ENCODE peak calls at places on chromosomes 6 and 20, in five cellular contexts. One of them, this sample, is unnamed.

GRCh38 chr20:31833130-31833930 is 12.1 kb downstream of the FOXS1 start:
- DNase-seq in trophoblast cell: peak; percentile 36
- DNase-seq in mesenchymal stem cell: peak; percentile 73
- DNase-seq in neuronal stem cell: peak; percentile 80
- DNase-seq in H1: peak; percentile 83
- DNase-seq in this sample: peak; percentile 94

GRCh38 chr20:48180637-48181036 is 395.4 kb upstream of the SULF2 start:
- DNase-seq in H1: no peak
- DNase-seq in mesenchymal stem cell: peak; percentile 8
- DNase-seq in trophoblast cell: no peak
- DNase-seq in neuronal stem cell: no peak
- DNase-seq in this sample: no peak

GRCh38 chr6:170176621-170177382 is 114.1 kb downstream of the DLL1 start:
- DNase-seq in mesenchymal stem cell: no peak
- DNase-seq in H1: no peak
- DNase-seq in trophoblast cell: no peak
- DNase-seq in neuronal stem cell: no peak
- DNase-seq in this sample: no peak

GRCh38 chr6:88220493-88220892 is 54.3 kb upstream of the CNR1 start:
- DNase-seq in mesenchymal stem cell: peak; percentile 2
- DNase-seq in neuronal stem cell: no peak
- DNase-seq in H1: no peak
- DNase-seq in trophoblast cell: no peak
- DNase-seq in this sample: no peak

GRCh38 chr20:32652739-32653526 is 20.8 kb downstream of the C20orf203 start:
- DNase-seq in mesenchymal stem cell: peak; percentile 75
- DNase-seq in trophoblast cell: peak; percentile 78
- DNase-seq in H1: peak; percentile 62
- DNase-seq in neuronal stem cell: peak; percentile 75
- DNase-seq in this sample: peak; percentile 87

GRCh38 chr6:69866351-69867074 is at the start of gene COL19A1:
- DNase-seq in H1: no peak
- DNase-seq in trophoblast cell: no peak
- DNase-seq in neuronal stem cell: peak; percentile 32
- DNase-seq in mesenchymal stem cell: peak; percentile 38
- DNase-seq in this sample: peak; percentile 56

GRCh38 chr20:24747015-24747712 is 201.9 kb upstream of the CST7 start:
- DNase-seq in trophoblast cell: no peak
- DNase-seq in neuronal stem cell: no peak
- DNase-seq in mesenchymal stem cell: no peak
- DNase-seq in H1: no peak
- DNase-seq in this sample: peak; percentile 24

GRCh38 chr6:35165630-35166071 is 24.5 kb upstream of the TCP11 start:
- DNase-seq in neuronal stem cell: no peak
- DNase-seq in trophoblast cell: peak; percentile 45
- DNase-seq in mesenchymal stem cell: no peak
- DNase-seq in H1: no peak
- DNase-seq in this sample: no peak

GRCh38 chr20:17320456-17320855 is 93.6 kb downstream of the PCSK2 start:
- DNase-seq in neuronal stem cell: no peak
- DNase-seq in mesenchymal stem cell: no peak
- DNase-seq in trophoblast cell: no peak
- DNase-seq in H1: no peak
- DNase-seq in this sample: no peak

GRCh38 chr6:43714311-43715055 is 26.9 kb upstream of the MRPS18A start:
- DNase-seq in H1: no peak
- DNase-seq in trophoblast cell: no peak
- DNase-seq in mesenchymal stem cell: no peak
- DNase-seq in neuronal stem cell: no peak
- DNase-seq in this sample: no peak

GRCh38 chr6:41638801-41639555 is 710 bp downstream of the MDFI start:
- DNase-seq in H1: no peak
- DNase-seq in mesenchymal stem cell: peak; percentile 87
- DNase-seq in neuronal stem cell: peak; percentile 46
- DNase-seq in trophoblast cell: no peak
- DNase-seq in this sample: peak; percentile 69

GRCh38 chr6:41334482-41335023 is 855 bp upstream of the NCR2 start:
- DNase-seq in H1: no peak
- DNase-seq in neuronal stem cell: no peak
- DNase-seq in trophoblast cell: no peak
- DNase-seq in mesenchymal stem cell: peak; percentile 16
- DNase-seq in this sample: no peak

GRCh38 chr6:6333498-6333897 is 13.0 kb upstream of the F13A1 start:
- DNase-seq in trophoblast cell: no peak
- DNase-seq in neuronal stem cell: no peak
- DNase-seq in H1: no peak
- DNase-seq in mesenchymal stem cell: peak; percentile 36
- DNase-seq in this sample: no peak

GRCh38 chr20:50817776-50818172 is 22.9 kb downstream of the BCAS4 start:
- DNase-seq in H1: no peak
- DNase-seq in mesenchymal stem cell: no peak
- DNase-seq in neuronal stem cell: no peak
- DNase-seq in trophoblast cell: no peak
- DNase-seq in this sample: no peak

GRCh38 chr6:42963855-42964605 is 3.5 kb downstream of the GNMT start:
- DNase-seq in H1: peak; percentile 64
- DNase-seq in neuronal stem cell: no peak
- DNase-seq in trophoblast cell: no peak
- DNase-seq in mesenchymal stem cell: peak; percentile 78
- DNase-seq in this sample: peak; percentile 89

GRCh38 chr6:21732731-21733130 is 139.2 kb downstream of the SOX4 start:
- DNase-seq in mesenchymal stem cell: no peak
- DNase-seq in neuronal stem cell: no peak
- DNase-seq in trophoblast cell: no peak
- DNase-seq in H1: no peak
- DNase-seq in this sample: no peak

GRCh38 chr6:34512738-34513115 is 43.4 kb downstream of the SPDEF start:
- DNase-seq in H1: no peak
- DNase-seq in mesenchymal stem cell: peak; percentile 3
- DNase-seq in neuronal stem cell: no peak
- DNase-seq in trophoblast cell: no peak
- DNase-seq in this sample: no peak

GRCh38 chr6:131808460-131809269 is 845 bp downstream of the ENPP1 start:
- DNase-seq in trophoblast cell: no peak
- DNase-seq in H1: no peak
- DNase-seq in mesenchymal stem cell: no peak
- DNase-seq in neuronal stem cell: no peak
- DNase-seq in this sample: no peak

GRCh38 chr20:23415958-23416583 is 5.2 kb downstream of the NAPB start:
- DNase-seq in neuronal stem cell: no peak
- DNase-seq in H1: no peak
- DNase-seq in mesenchymal stem cell: no peak
- DNase-seq in trophoblast cell: no peak
- DNase-seq in this sample: no peak

GRCh38 chr6:108714012-108714773 is 134.0 kb upstream of the ARMC2 start:
- DNase-seq in H1: no peak
- DNase-seq in neuronal stem cell: no peak
- DNase-seq in trophoblast cell: no peak
- DNase-seq in mesenchymal stem cell: peak; percentile 34
- DNase-seq in this sample: no peak

GRCh38 chr20:31517373-31517772 is 3.1 kb downstream of the HM13 start:
- DNase-seq in trophoblast cell: peak; percentile 62
- DNase-seq in H1: no peak
- DNase-seq in mesenchymal stem cell: peak; percentile 76
- DNase-seq in neuronal stem cell: no peak
- DNase-seq in this sample: peak; percentile 84

GRCh38 chr6:111228094-111228493 is 140.8 kb downstream of the SLC16A10 start:
- DNase-seq in H1: no peak
- DNase-seq in neuronal stem cell: no peak
- DNase-seq in trophoblast cell: no peak
- DNase-seq in mesenchymal stem cell: no peak
- DNase-seq in this sample: no peak

GRCh38 chr6:69026715-69027114 is 391.6 kb downstream of the ADGRB3 start:
- DNase-seq in mesenchymal stem cell: no peak
- DNase-seq in H1: no peak
- DNase-seq in neuronal stem cell: no peak
- DNase-seq in trophoblast cell: no peak
- DNase-seq in this sample: no peak

GRCh38 chr6:44730771-44731391 is 343.4 kb downstream of the CDC5L start:
- DNase-seq in mesenchymal stem cell: peak; percentile 70
- DNase-seq in H1: no peak
- DNase-seq in neuronal stem cell: no peak
- DNase-seq in trophoblast cell: no peak
- DNase-seq in this sample: no peak

GRCh38 chr6:47066418-47066817 is 24.3 kb upstream of the ADGRF1 start:
- DNase-seq in neuronal stem cell: no peak
- DNase-seq in mesenchymal stem cell: no peak
- DNase-seq in trophoblast cell: no peak
- DNase-seq in H1: no peak
- DNase-seq in this sample: no peak

DNA sequence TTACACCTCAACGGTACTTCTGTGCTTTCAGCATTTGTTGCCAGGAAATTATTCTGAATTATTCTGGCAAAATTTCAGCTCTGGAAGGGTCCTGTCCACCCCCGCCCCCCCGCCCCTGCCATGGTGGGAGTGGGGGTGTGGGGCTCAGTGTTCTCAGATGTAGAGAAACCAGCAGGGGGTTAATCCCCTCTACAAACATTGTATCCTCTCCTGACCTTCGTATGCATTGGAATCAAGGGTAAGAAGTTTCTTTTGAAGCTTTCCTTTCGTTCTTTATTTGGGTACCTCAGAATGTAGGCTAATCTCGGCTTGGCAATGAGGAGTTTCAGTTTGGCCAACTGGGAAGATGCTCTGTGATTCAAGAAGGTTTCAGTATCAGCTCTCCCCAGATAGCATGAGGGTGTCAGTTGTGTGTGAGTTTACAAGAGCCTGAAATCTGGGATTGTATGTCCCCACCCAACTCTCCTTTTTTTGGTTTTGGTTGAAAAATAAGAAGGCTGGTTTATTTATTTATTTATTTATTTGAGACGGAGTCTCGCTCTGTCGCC is 25.5 kb upstream of the OLIG3 start:
- DNase-seq in H1: no peak
- DNase-seq in neuronal stem cell: no peak
- DNase-seq in mesenchymal stem cell: no peak
- DNase-seq in trophoblast cell: no peak
- DNase-seq in this sample: no peak
- H3K18ac ChIP-seq in H1: no peak overlapping the region
- H3K18ac ChIP-seq in neuronal stem cell: no peak overlapping the region
- H3K18ac ChIP-seq in mesenchymal stem cell: no peak overlapping the region
- H3K18ac ChIP-seq in trophoblast cell: no peak overlapping the region
- H3K18ac ChIP-seq in this sample: no peak overlapping the region

DNA sequence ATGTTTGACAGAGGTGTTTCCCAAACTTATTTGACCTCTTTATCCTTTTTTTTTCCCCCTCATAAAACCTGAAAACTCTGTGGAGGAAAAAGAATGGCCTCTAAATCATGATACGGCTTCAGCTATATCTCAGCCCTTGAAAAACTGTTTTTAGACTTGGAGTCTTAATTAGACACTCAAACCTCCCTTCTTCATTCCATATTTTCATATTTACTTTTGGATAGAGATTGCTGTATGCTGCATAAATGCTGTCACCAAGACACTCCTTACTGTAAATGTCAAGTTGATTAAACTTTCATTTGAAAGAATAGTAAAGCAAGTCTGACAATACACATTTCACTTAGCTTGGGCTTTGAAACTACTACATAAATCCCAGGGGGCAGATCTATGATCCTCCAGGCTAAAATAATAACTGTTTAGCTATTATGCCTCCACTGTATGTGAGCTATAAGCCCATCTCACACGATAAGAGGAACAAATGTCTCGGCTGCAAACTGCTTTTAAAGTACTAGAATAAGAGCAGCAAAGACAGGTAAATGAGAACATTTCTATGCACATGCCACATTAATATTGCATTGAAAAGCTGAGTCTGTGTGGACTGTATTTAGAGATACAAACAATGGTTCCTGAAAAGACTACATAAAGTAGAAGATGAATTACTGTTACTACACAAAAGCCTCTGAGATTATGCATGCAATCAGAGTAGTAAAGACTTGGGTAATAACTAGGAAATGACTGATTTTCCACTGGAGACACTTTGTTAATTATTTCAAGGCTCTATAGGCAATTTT is 141.3 kb upstream of the HMGN3 start:
- DNase-seq in mesenchymal stem cell: no peak
- DNase-seq in neuronal stem cell: no peak
- DNase-seq in H1: no peak
- DNase-seq in trophoblast cell: no peak
- DNase-seq in this sample: no peak
- H3K27ac ChIP-seq in mesenchymal stem cell: no peak overlapping the region
- H3K27ac ChIP-seq in neuronal stem cell: no peak overlapping the region
- H3K27ac ChIP-seq in H1: no peak overlapping the region
- H3K27ac ChIP-seq in trophoblast cell: no peak overlapping the region
- H3K27ac ChIP-seq in this sample: no peak overlapping the region

GRCh38 chr6:1574895-1575212 is 34.9 kb upstream of the FOXC1 start:
- DNase-seq in H1: no peak
- DNase-seq in trophoblast cell: no peak
- DNase-seq in mesenchymal stem cell: no peak
- DNase-seq in neuronal stem cell: no peak
- DNase-seq in this sample: no peak

GRCh38 chr6:1577146-1577680 is 32.5 kb upstream of the FOXC1 start:
- DNase-seq in neuronal stem cell: no peak
- DNase-seq in H1: no peak
- DNase-seq in trophoblast cell: no peak
- DNase-seq in mesenchymal stem cell: no peak
- DNase-seq in this sample: no peak

GRCh38 chr6:1575213-1576041 is 34.3 kb upstream of the FOXC1 start:
- DNase-seq in H1: no peak
- DNase-seq in trophoblast cell: no peak
- DNase-seq in mesenchymal stem cell: peak; percentile 34
- DNase-seq in neuronal stem cell: no peak
- DNase-seq in this sample: no peak

GRCh38 chr6:1576711-1577110 is 33.0 kb upstream of the FOXC1 start:
- DNase-seq in neuronal stem cell: no peak
- DNase-seq in H1: no peak
- DNase-seq in trophoblast cell: no peak
- DNase-seq in mesenchymal stem cell: no peak
- DNase-seq in this sample: no peak

DNA sequence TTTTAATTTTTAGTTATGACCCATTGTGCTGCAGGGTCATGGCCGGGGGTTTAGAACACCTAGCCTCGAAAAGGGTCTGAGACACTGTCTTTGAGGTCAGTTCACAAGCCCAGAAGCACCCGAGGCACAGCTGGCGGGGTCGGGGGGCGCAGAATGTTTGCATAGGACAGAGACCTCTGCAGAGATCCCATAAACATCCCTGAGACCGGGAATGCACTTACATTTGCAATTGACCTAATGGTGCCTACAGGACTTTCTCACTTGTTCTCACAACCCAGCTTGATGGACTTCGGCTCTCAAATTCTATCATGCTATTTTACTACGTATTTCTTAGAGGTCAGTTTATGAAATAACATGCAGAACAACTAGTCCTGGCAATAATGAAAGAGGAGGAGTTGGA is 33.5 kb upstream of the FOXC1 start:
- DNase-seq in H1: no peak
- DNase-seq in trophoblast cell: no peak
- DNase-seq in mesenchymal stem cell: no peak
- DNase-seq in neuronal stem cell: no peak
- DNase-seq in this sample: no peak
- H2BK12ac ChIP-seq in H1: no peak overlapping the region
- H2BK12ac ChIP-seq in trophoblast cell: no peak overlapping the region
- H2BK12ac ChIP-seq in mesenchymal stem cell: no peak overlapping the region
- H2BK12ac ChIP-seq in neuronal stem cell: no peak overlapping the region
- H2BK12ac ChIP-seq in this sample: no peak overlapping the region

DNA sequence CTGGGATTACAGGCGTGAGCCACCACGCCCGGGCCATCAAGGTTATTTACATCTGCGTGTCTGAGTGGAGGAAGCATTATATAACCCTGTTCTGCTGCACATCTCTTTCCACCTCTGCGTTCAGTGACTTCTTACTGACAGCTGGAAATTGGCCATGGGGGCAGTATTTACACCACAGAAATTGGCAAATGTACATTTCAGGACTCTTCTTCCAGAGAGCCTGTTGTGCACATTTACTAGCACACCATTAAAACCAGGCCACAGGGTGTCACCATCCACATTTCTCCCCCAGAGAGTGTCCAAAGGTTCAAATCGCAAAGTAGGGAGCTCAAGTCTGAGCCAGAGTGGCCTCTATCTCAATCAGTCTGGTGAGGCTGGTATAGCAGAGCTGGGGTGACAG is 62.9 kb upstream of the SNX9 start:
- DNase-seq in mesenchymal stem cell: no peak
- DNase-seq in trophoblast cell: no peak
- DNase-seq in H1: no peak
- DNase-seq in neuronal stem cell: no peak
- DNase-seq in this sample: no peak
- H3K18ac ChIP-seq in mesenchymal stem cell: peak overlapping the region; percentile 76
- H3K18ac ChIP-seq in trophoblast cell: peak overlapping the region; percentile 37
- H3K18ac ChIP-seq in H1: no peak overlapping the region
- H3K18ac ChIP-seq in neuronal stem cell: no peak overlapping the region
- H3K18ac ChIP-seq in this sample: no peak overlapping the region

This sample was measured in H9.